ENCODE peak calls at places on chromosomes 2 and 18, in ten cellular contexts. One of them, this sample, is unnamed.

GRCh38 chr2:64558682-64559081 is 34.6 kb downstream of the AFTPH start:
- DNase-seq in astrocyte of the spinal cord: no peak
- DNase-seq in aorta: no peak
- DNase-seq in psoas muscle: no peak
- DNase-seq in CD8-positive, alpha-beta T cell: no peak
- DNase-seq in fibroblast of mammary gland: no peak
- DNase-seq in WERI-Rb-1: no peak
- DNase-seq in heart left ventricle: no peak
- DNase-seq in choroid plexus epithelial cell: no peak
- DNase-seq in tibial nerve: no peak
- DNase-seq in this sample: no peak

GRCh38 chr18:62634991-62635630 is 80.2 kb upstream of the PHLPP1 start:
- DNase-seq in aorta: no peak
- DNase-seq in CD8-positive, alpha-beta T cell: no peak
- DNase-seq in psoas muscle: no peak
- DNase-seq in choroid plexus epithelial cell: peak
- DNase-seq in heart left ventricle: no peak
- DNase-seq in fibroblast of mammary gland: no peak
- DNase-seq in tibial nerve: no peak
- DNase-seq in WERI-Rb-1: no peak
- DNase-seq in astrocyte of the spinal cord: no peak
- DNase-seq in this sample: no peak

GRCh38 chr2:86523491-86523890 is 39.8 kb downstream of the CHMP3 start:
- DNase-seq in tibial nerve: no peak
- DNase-seq in heart left ventricle: no peak
- DNase-seq in astrocyte of the spinal cord: no peak
- DNase-seq in psoas muscle: no peak
- DNase-seq in choroid plexus epithelial cell: no peak
- DNase-seq in WERI-Rb-1: no peak
- DNase-seq in CD8-positive, alpha-beta T cell: no peak
- DNase-seq in aorta: no peak
- DNase-seq in fibroblast of mammary gland: no peak
- DNase-seq in this sample: no peak

GRCh38 chr2:238942941-238943715 is 95.2 kb downstream of the TWIST2 start:
- DNase-seq in WERI-Rb-1: no peak
- DNase-seq in tibial nerve: no peak
- DNase-seq in CD8-positive, alpha-beta T cell: no peak
- DNase-seq in astrocyte of the spinal cord: peak
- DNase-seq in aorta: peak
- DNase-seq in fibroblast of mammary gland: peak
- DNase-seq in heart left ventricle: no peak
- DNase-seq in psoas muscle: no peak
- DNase-seq in choroid plexus epithelial cell: no peak
- DNase-seq in this sample: no peak

GRCh38 chr2:20584637-20585321 is 66.1 kb downstream of the HS1BP3 start:
- DNase-seq in choroid plexus epithelial cell: peak
- DNase-seq in CD8-positive, alpha-beta T cell: no peak
- DNase-seq in psoas muscle: peak
- DNase-seq in heart left ventricle: no peak
- DNase-seq in aorta: peak
- DNase-seq in tibial nerve: no peak
- DNase-seq in fibroblast of mammary gland: peak
- DNase-seq in astrocyte of the spinal cord: peak
- DNase-seq in WERI-Rb-1: no peak
- DNase-seq in this sample: peak

GRCh38 chr2:174704647-174705046 is 59.6 kb downstream of the CHRNA1 start:
- DNase-seq in choroid plexus epithelial cell: no peak
- DNase-seq in heart left ventricle: no peak
- DNase-seq in aorta: no peak
- DNase-seq in fibroblast of mammary gland: no peak
- DNase-seq in CD8-positive, alpha-beta T cell: no peak
- DNase-seq in psoas muscle: no peak
- DNase-seq in WERI-Rb-1: no peak
- DNase-seq in tibial nerve: no peak
- DNase-seq in astrocyte of the spinal cord: no peak
- DNase-seq in this sample: no peak

GRCh38 chr2:86566158-86566827 is 3.0 kb upstream of the CHMP3 start:
- DNase-seq in WERI-Rb-1: peak
- DNase-seq in heart left ventricle: no peak
- DNase-seq in fibroblast of mammary gland: peak
- DNase-seq in CD8-positive, alpha-beta T cell: no peak
- DNase-seq in astrocyte of the spinal cord: no peak
- DNase-seq in psoas muscle: no peak
- DNase-seq in aorta: no peak
- DNase-seq in choroid plexus epithelial cell: no peak
- DNase-seq in tibial nerve: no peak
- DNase-seq in this sample: no peak

GRCh38 chr2:86172610-86173009 is 22.7 kb downstream of the IMMT start:
- DNase-seq in aorta: no peak
- DNase-seq in heart left ventricle: no peak
- DNase-seq in tibial nerve: no peak
- DNase-seq in fibroblast of mammary gland: no peak
- DNase-seq in WERI-Rb-1: no peak
- DNase-seq in choroid plexus epithelial cell: no peak
- DNase-seq in psoas muscle: no peak
- DNase-seq in astrocyte of the spinal cord: no peak
- DNase-seq in CD8-positive, alpha-beta T cell: no peak
- DNase-seq in this sample: no peak

DNA sequence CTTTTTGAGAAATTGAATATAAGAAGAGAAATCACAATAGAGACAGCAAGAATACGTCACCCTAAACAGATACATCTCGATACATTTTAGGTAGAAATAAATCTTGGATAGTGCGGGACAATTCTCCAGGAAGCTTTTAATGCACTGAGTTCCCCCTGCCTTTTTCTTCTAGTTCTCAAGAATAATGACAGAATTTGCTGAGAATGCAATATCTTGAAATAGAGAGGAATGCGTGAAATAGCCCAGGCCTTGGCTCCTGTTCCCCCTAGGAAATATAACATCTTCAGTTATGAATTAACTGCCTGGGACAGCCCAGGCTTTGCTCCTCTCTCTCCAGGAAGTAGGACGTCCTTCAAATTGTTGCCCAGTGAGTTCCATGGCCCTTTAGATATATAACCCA is 7.6 kb upstream of the NRXN1 start:
- DNase-seq in choroid plexus epithelial cell: no peak
- DNase-seq in aorta: no peak
- DNase-seq in fibroblast of mammary gland: no peak
- DNase-seq in tibial nerve: no peak
- DNase-seq in astrocyte of the spinal cord: no peak
- DNase-seq in CD8-positive, alpha-beta T cell: no peak
- DNase-seq in WERI-Rb-1: no peak
- DNase-seq in psoas muscle: no peak
- DNase-seq in heart left ventricle: no peak
- DNase-seq in this sample: no peak
- H3K4me3 ChIP-seq in choroid plexus epithelial cell: no peak
- H3K4me3 ChIP-seq in aorta: no peak
- H3K4me3 ChIP-seq in fibroblast of mammary gland: no peak
- H3K4me3 ChIP-seq in tibial nerve: no peak
- H3K4me3 ChIP-seq in astrocyte of the spinal cord: no peak
- H3K4me3 ChIP-seq in CD8-positive, alpha-beta T cell: no peak
- H3K4me3 ChIP-seq in WERI-Rb-1: no peak
- H3K4me3 ChIP-seq in psoas muscle: no peak
- H3K4me3 ChIP-seq in heart left ventricle: no peak
- H3K4me3 ChIP-seq in this sample: no peak

GRCh38 chr2:74498500-74499268 is 719 bp downstream of the LBX2 start:
- DNase-seq in CD8-positive, alpha-beta T cell: no peak
- DNase-seq in tibial nerve: no peak
- DNase-seq in choroid plexus epithelial cell: no peak
- DNase-seq in fibroblast of mammary gland: peak
- DNase-seq in heart left ventricle: no peak
- DNase-seq in astrocyte of the spinal cord: peak
- DNase-seq in WERI-Rb-1: no peak
- DNase-seq in aorta: no peak
- DNase-seq in psoas muscle: no peak
- DNase-seq in this sample: no peak

GRCh38 chr2:74499940-74500577 is 656 bp upstream of the LBX2 start:
- DNase-seq in tibial nerve: no peak
- DNase-seq in aorta: no peak
- DNase-seq in CD8-positive, alpha-beta T cell: no peak
- DNase-seq in psoas muscle: no peak
- DNase-seq in WERI-Rb-1: no peak
- DNase-seq in fibroblast of mammary gland: no peak
- DNase-seq in choroid plexus epithelial cell: no peak
- DNase-seq in astrocyte of the spinal cord: no peak
- DNase-seq in heart left ventricle: no peak
- DNase-seq in this sample: no peak

GRCh38 chr2:74497777-74498499 is 1.5 kb downstream of the LBX2 start:
- DNase-seq in tibial nerve: no peak
- DNase-seq in fibroblast of mammary gland: no peak
- DNase-seq in aorta: no peak
- DNase-seq in CD8-positive, alpha-beta T cell: no peak
- DNase-seq in astrocyte of the spinal cord: no peak
- DNase-seq in heart left ventricle: no peak
- DNase-seq in psoas muscle: no peak
- DNase-seq in choroid plexus epithelial cell: no peak
- DNase-seq in WERI-Rb-1: no peak
- DNase-seq in this sample: no peak

GRCh38 chr2:74500578-74500946 is 1.2 kb upstream of the LBX2 start:
- DNase-seq in aorta: no peak
- DNase-seq in psoas muscle: no peak
- DNase-seq in tibial nerve: no peak
- DNase-seq in choroid plexus epithelial cell: no peak
- DNase-seq in heart left ventricle: no peak
- DNase-seq in fibroblast of mammary gland: no peak
- DNase-seq in astrocyte of the spinal cord: no peak
- DNase-seq in WERI-Rb-1: no peak
- DNase-seq in CD8-positive, alpha-beta T cell: no peak
- DNase-seq in this sample: no peak

DNA sequence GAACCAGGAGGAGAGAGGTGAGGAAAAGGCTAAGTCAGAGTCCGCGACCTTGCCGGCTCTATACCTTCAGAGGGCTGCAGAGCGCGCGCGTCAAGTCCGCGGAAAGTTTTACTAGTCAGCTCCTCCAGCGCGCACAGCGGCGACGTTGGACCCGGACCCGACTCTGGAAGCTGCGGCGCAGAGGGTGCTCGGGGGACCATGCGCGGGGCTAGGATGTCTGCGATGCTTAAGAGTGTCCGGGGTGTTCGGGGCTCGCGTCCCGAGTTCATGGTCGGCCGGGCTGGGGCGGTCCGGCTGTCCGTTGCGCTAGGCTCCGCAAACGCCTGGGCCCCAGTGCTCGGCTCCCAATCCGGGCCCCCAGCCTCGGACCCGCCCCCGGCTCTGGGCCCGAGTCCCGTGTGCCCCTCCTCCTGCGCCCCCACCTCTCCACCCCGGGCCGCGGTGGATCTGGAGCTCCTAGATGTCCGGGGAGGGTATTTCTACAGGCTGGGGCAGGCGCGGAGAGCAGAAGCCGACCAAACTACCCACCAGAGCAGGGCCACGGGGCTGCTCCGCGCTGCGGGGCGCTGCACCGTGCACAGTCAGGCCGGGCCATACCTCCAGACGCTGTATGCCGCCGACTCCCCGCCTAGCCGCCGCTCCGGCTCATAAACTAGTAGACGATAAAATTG is at the start of gene LBX2:
- DNase-seq in fibroblast of mammary gland: no peak
- DNase-seq in WERI-Rb-1: no peak
- DNase-seq in choroid plexus epithelial cell: no peak
- DNase-seq in heart left ventricle: no peak
- DNase-seq in tibial nerve: no peak
- DNase-seq in aorta: no peak
- DNase-seq in CD8-positive, alpha-beta T cell: no peak
- DNase-seq in psoas muscle: no peak
- DNase-seq in astrocyte of the spinal cord: peak
- DNase-seq in this sample: no peak
- H3K4me3 ChIP-seq in fibroblast of mammary gland: peak
- H3K4me3 ChIP-seq in WERI-Rb-1: no peak
- H3K4me3 ChIP-seq in choroid plexus epithelial cell: peak
- H3K4me3 ChIP-seq in heart left ventricle: peak
- H3K4me3 ChIP-seq in tibial nerve: peak
- H3K4me3 ChIP-seq in aorta: no peak
- H3K4me3 ChIP-seq in CD8-positive, alpha-beta T cell: peak
- H3K4me3 ChIP-seq in psoas muscle: peak
- H3K4me3 ChIP-seq in astrocyte of the spinal cord: peak
- H3K4me3 ChIP-seq in this sample: no peak

DNA sequence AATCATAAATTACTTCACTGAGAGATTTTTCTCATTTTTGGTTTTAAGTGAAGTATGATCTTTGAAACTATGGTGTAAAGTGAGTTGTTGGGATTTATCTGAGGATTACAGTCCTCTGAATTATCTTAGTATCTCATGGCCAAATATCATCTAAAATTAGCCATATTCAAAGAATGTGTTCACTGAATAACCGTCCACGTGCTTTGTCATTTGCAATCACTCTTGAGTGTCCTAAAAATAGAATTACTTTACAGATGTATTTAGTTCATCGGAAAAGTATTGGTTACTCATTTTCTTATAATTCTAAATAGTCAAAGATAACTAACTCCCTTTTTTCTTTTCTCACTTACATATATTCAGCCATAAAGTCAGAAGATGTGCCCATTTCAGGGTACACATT is 141.2 kb downstream of the RTN4 start:
- DNase-seq in CD8-positive, alpha-beta T cell: no peak
- DNase-seq in tibial nerve: no peak
- DNase-seq in astrocyte of the spinal cord: no peak
- DNase-seq in heart left ventricle: no peak
- DNase-seq in aorta: no peak
- DNase-seq in choroid plexus epithelial cell: no peak
- DNase-seq in psoas muscle: no peak
- DNase-seq in fibroblast of mammary gland: peak
- DNase-seq in WERI-Rb-1: no peak
- DNase-seq in this sample: no peak
- H3K4me3 ChIP-seq in CD8-positive, alpha-beta T cell: no peak
- H3K4me3 ChIP-seq in tibial nerve: no peak
- H3K4me3 ChIP-seq in astrocyte of the spinal cord: no peak
- H3K4me3 ChIP-seq in heart left ventricle: no peak
- H3K4me3 ChIP-seq in aorta: no peak
- H3K4me3 ChIP-seq in choroid plexus epithelial cell: no peak
- H3K4me3 ChIP-seq in psoas muscle: no peak
- H3K4me3 ChIP-seq in fibroblast of mammary gland: no peak
- H3K4me3 ChIP-seq in WERI-Rb-1: no peak
- H3K4me3 ChIP-seq in this sample: no peak

GRCh38 chr2:44804406-44805235 is 136.9 kb upstream of the SIX3 start:
- DNase-seq in tibial nerve: no peak
- DNase-seq in fibroblast of mammary gland: no peak
- DNase-seq in CD8-positive, alpha-beta T cell: no peak
- DNase-seq in WERI-Rb-1: no peak
- DNase-seq in astrocyte of the spinal cord: no peak
- DNase-seq in aorta: no peak
- DNase-seq in psoas muscle: no peak
- DNase-seq in heart left ventricle: no peak
- DNase-seq in choroid plexus epithelial cell: no peak
- DNase-seq in this sample: peak

GRCh38 chr2:44805391-44805790 is 136.1 kb upstream of the SIX3 start:
- DNase-seq in fibroblast of mammary gland: no peak
- DNase-seq in aorta: no peak
- DNase-seq in tibial nerve: no peak
- DNase-seq in psoas muscle: no peak
- DNase-seq in choroid plexus epithelial cell: no peak
- DNase-seq in CD8-positive, alpha-beta T cell: no peak
- DNase-seq in WERI-Rb-1: no peak
- DNase-seq in heart left ventricle: no peak
- DNase-seq in astrocyte of the spinal cord: no peak
- DNase-seq in this sample: peak

GRCh38 chr2:44803100-44803424 is 138.4 kb upstream of the SIX3 start:
- DNase-seq in choroid plexus epithelial cell: no peak
- DNase-seq in psoas muscle: no peak
- DNase-seq in tibial nerve: no peak
- DNase-seq in aorta: no peak
- DNase-seq in heart left ventricle: no peak
- DNase-seq in fibroblast of mammary gland: no peak
- DNase-seq in CD8-positive, alpha-beta T cell: no peak
- DNase-seq in astrocyte of the spinal cord: no peak
- DNase-seq in WERI-Rb-1: no peak
- DNase-seq in this sample: no peak

GRCh38 chr2:44807344-44808025 is 134.0 kb upstream of the SIX3 start:
- DNase-seq in fibroblast of mammary gland: no peak
- DNase-seq in CD8-positive, alpha-beta T cell: no peak
- DNase-seq in psoas muscle: no peak
- DNase-seq in aorta: no peak
- DNase-seq in choroid plexus epithelial cell: no peak
- DNase-seq in heart left ventricle: no peak
- DNase-seq in tibial nerve: no peak
- DNase-seq in WERI-Rb-1: peak
- DNase-seq in astrocyte of the spinal cord: peak
- DNase-seq in this sample: no peak

GRCh38 chr2:44805836-44806235 is 135.7 kb upstream of the SIX3 start:
- DNase-seq in fibroblast of mammary gland: no peak
- DNase-seq in aorta: no peak
- DNase-seq in choroid plexus epithelial cell: no peak
- DNase-seq in WERI-Rb-1: no peak
- DNase-seq in astrocyte of the spinal cord: no peak
- DNase-seq in tibial nerve: no peak
- DNase-seq in heart left ventricle: no peak
- DNase-seq in psoas muscle: no peak
- DNase-seq in CD8-positive, alpha-beta T cell: no peak
- DNase-seq in this sample: peak
- H3K4me3 ChIP-seq in fibroblast of mammary gland: no peak
- H3K4me3 ChIP-seq in aorta: no peak
- H3K4me3 ChIP-seq in choroid plexus epithelial cell: no peak
- H3K4me3 ChIP-seq in WERI-Rb-1: no peak
- H3K4me3 ChIP-seq in astrocyte of the spinal cord: no peak
- H3K4me3 ChIP-seq in tibial nerve: no peak
- H3K4me3 ChIP-seq in heart left ventricle: no peak
- H3K4me3 ChIP-seq in psoas muscle: no peak
- H3K4me3 ChIP-seq in CD8-positive, alpha-beta T cell: no peak
- H3K4me3 ChIP-seq in this sample: peak